ENCODE peak calls at places on chromosomes 13 and 19, in eight cellular contexts. H is H1, C is fibroblast of lung, K is HCT116, G is Karpas-422, R is SK-N-SH, Q is endothelial cell of umbilical vein, N is mesendoderm. X is an unnamed sample.

GRCh38 chr13:30880756-30881155 is 25.3 kb upstream of the MEDAG start:
- DNase-seq in K (no peak), N (no peak), H (no peak), C (peak; percentile 96), R (no peak), Q (peak; percentile 57), G (no peak), X (peak; percentile 74)

GRCh38 chr13:76754414-76754813 is 131.8 kb downstream of the KCTD12 start:
- DNase-seq in Q (peak; percentile 90), C (peak; percentile 40), N (no peak), K (no peak), R (no peak), G (no peak), H (no peak), X (no peak)

GRCh38 chr19:30547192-30547591 is 175.0 kb downstream of the ZNF536 start:
- DNase-seq in C (no peak), R (no peak), N (no peak), H (no peak), Q (no peak), G (no peak), K (no peak), X (no peak)

GRCh38 chr13:35979378-35979911 is 151.7 kb downstream of the DCLK1 start:
- DNase-seq in H (no peak), N (peak; percentile 39), G (no peak), R (no peak), Q (peak; percentile 39), C (peak; percentile 98), K (no peak), X (peak; percentile 78)

GRCh38 chr13:94480672-94481145 is 1.2 kb upstream of the DCT start:
- DNase-seq in H (no peak), K (no peak), Q (no peak), R (no peak), C (peak; percentile 49), G (no peak), N (no peak), X (no peak)

GRCh38 chr19:55114566-55115145 is 2.8 kb downstream of the PPP1R12C start:
- DNase-seq in H (no peak), C (no peak), R (peak; percentile 14), Q (no peak), G (no peak), N (no peak), K (no peak), X (no peak)

GRCh38 chr19:2553510-2553909 is 77.6 kb downstream of the GADD45B start:
- DNase-seq in G (no peak), Q (no peak), R (no peak), C (no peak), N (no peak), K (no peak), H (no peak), X (no peak)

GRCh38 chr19:7152568-7152967 is 83.1 kb downstream of the ZNF557 start:
- DNase-seq in K (no peak), Q (no peak), C (peak; percentile 9), R (peak; percentile 26), N (peak; percentile 36), H (no peak), G (no peak), X (no peak)

GRCh38 chr19:3671680-3672574 is 28.3 kb downstream of the PIP5K1C start:
- DNase-seq in R (no peak), G (peak; percentile 71), K (no peak), C (peak; percentile 42), N (no peak), H (no peak), Q (peak; percentile 64), X (no peak)

GRCh38 chr13:98289339-98289935 is 112.4 kb upstream of the RNF113B start:
- DNase-seq in H (no peak), R (no peak), N (no peak), C (peak; percentile 44), G (no peak), Q (no peak), K (no peak), X (no peak)

GRCh38 chr13:23455401-23456185 is 22.1 kb upstream of the SACS start:
- DNase-seq in H (no peak), Q (no peak), G (peak; percentile 50), N (no peak), K (no peak), C (no peak), R (no peak), X (no peak)

GRCh38 chr13:25886438-25887214 is 165.2 kb downstream of the SHISA2 start:
- DNase-seq in N (no peak), C (peak; percentile 92), Q (peak; percentile 33), R (no peak), G (no peak), K (no peak), H (no peak), X (peak; percentile 91)

GRCh38 chr19:45881909-45882528 is 3.9 kb downstream of the IRF2BP1 start:
- DNase-seq in N (peak; percentile 84), Q (no peak), H (no peak), R (peak; percentile 17), C (no peak), G (no peak), K (no peak), X (no peak)

GRCh38 chr19:38134538-38135149 is 89.4 kb downstream of the DPF1 start:
- DNase-seq in R (peak; percentile 65), C (no peak), H (no peak), G (peak; percentile 87), Q (peak; percentile 28), N (peak; percentile 67), K (no peak), X (peak; percentile 36)

DNA sequence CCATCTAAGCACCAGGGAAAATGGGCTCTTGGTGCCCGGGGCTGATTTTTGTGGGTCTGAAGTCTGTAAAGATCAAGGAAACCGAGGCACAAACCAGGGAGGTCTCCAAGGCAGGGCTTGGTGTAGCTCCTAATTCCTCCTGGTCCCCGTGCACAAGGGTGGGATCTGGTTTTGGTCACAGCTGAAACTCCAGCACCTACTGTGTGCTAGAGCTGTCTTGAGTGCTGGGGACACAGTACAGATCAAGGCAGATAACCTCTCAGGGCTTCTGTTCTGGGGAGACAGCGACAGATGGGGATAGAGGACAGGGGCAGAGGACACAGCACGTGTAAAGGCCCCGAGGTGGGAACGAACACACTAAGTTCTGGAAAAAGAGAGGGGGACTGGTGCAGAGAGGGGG is 37.4 kb downstream of the PTPRS start:
- DNase-seq in K (no peak), R (no peak), N (no peak), Q (no peak), G (no peak), H (no peak), C (no peak), X (no peak)
- H3K79me2 ChIP-seq in K (no peaks in the 10 kb centered on the region), R (no peaks in the 10 kb centered on the region), N (no peaks in the 10 kb centered on the region), Q (no peaks in the 10 kb centered on the region), G (no peaks in the 10 kb centered on the region), H (peaks cover 48% of the 10 kb centered on the region), C (no peaks in the 10 kb centered on the region), X (no peaks in the 10 kb centered on the region)

GRCh38 chr19:47419037-47419783 is at the start of gene MEIS3:
- DNase-seq in H (no peak), N (peak; percentile 83), C (no peak), R (peak; percentile 81), G (no peak), K (no peak), Q (no peak), X (no peak)

GRCh38 chr19:47418595-47419036 is 711 bp downstream of the MEIS3 start:
- DNase-seq in H (no peak), G (no peak), N (no peak), R (peak; percentile 65), K (no peak), Q (no peak), C (no peak), X (no peak)

GRCh38 chr19:47416667-47417033 is 2.7 kb downstream of the MEIS3 start:
- DNase-seq in R (no peak), K (no peak), H (no peak), C (no peak), G (no peak), Q (no peak), N (no peak), X (no peak)

GRCh38 chr19:47417107-47417745 is 2.1 kb downstream of the MEIS3 start:
- DNase-seq in R (peak; percentile 40), G (no peak), Q (no peak), H (no peak), K (no peak), N (no peak), C (no peak), X (no peak)

DNA sequence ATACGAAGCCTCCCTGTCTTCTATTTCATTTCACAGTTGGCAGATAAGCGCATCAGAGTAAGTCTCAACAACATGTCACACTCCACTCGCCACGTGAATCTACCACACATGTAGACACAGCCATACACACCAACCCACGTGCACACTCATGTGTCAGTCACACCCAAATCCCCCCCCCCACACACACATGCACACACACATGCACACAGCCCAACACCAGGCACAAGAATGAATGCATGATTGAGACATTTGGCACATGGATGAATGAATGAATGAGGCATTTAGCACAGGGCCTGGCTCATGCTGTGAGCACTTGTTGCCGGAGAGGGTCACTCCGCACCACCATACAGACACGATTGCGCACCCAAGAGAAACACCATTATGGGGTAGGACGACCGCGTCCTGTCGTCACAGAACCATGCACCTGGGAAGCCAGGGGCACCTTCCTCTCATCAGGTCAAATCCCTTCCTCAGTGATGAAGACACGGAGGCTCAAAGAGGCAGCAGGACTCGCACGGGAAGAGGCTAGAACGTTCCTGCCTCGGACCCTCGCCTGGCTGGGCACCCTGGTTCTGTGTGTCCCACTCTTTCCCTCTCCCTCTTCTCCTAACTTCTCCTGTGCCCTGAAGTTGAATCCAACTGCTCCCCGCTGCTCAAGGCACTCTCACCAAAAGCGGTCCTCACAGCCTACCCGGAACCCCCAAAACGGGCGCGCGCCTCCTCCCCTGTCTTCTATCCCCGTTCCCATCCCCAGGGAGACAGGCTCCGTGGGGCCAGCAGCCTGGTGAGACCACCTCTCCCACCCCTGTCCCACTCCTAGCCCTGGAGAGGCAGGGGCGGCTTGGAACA is 1.4 kb downstream of the MEIS3 start:
- DNase-seq in G (no peak), N (no peak), C (no peak), Q (no peak), H (no peak), R (peak; percentile 32), K (no peak), X (no peak)
- H3K4me2 ChIP-seq in G (no peak overlapping the region), N (peak overlapping the region; percentile 38), C (peak overlapping the region; percentile 87), Q (no peak overlapping the region), H (peak overlapping the region; percentile 96), R (peak overlapping the region; percentile 99), K (peak overlapping the region; percentile 85), X (no peak overlapping the region)

DNA sequence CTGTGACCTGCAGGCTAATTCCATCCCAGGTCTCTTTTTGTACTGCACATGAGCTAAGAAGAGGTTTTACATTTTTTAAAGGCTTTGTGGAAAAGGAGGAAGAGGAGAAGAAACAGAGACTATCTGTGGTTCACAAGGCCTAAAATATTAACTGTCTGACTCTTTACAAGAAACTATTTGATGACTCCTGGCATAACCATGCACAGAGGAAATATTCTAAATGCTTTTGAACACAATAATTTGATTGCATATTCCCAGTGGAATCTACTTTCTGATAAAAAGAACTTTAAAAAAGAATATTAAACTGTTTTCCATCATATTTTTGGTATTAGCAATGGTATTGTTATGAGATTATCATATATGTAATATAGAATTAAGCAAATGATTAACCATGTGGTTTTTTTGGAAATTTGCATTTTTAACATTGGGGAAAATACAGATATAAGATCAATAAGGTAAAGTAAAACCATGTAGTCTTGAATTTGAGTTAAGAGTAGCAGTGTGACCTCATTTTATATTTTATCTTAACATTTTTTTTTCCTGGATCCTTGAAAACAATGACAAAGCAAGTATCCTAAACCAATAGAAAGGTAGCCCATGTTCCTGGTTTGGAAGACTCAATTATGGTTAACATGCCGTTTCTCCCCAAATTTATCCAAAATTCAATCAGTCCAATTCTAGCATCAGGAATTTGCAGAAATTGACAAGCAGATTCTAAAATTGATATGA is 251.0 kb downstream of the UQCRFS1 start:
- DNase-seq in C (peak; percentile 14), N (no peak), Q (no peak), K (no peak), R (no peak), G (no peak), H (no peak), X (no peak)
- H3K9ac ChIP-seq in C (peak overlapping the region; percentile 27), N (no peak overlapping the region), Q (no peak overlapping the region), K (no peak overlapping the region), R (peak overlapping the region; percentile 40), G (no peak overlapping the region), H (no peak overlapping the region), X (no peak overlapping the region)

GRCh38 chr13:40652588-40652940 is 13.9 kb downstream of the FOXO1 start:
- DNase-seq in H (no peak), K (no peak), N (no peak), R (no peak), G (peak; percentile 72), C (no peak), Q (no peak), X (no peak)
- H3K79me2 ChIP-seq in H (peaks cover 99% of the 10 kb centered on the region), K (peaks cover 49% of the 10 kb centered on the region), N (peaks cover 48% of the 10 kb centered on the region), R (peaks cover 30% of the 10 kb centered on the region), G (peaks cover 97% of the 10 kb centered on the region), C (no peaks in the 10 kb centered on the region), Q (peaks cover 96% of the 10 kb centered on the region), X (peaks cover 38% of the 10 kb centered on the region)

X was measured in PC-3.